ENCODE peak calls at places on chromosomes 13 and 19, in seven cellular contexts. N, U, A, T, H, G and E are unnamed samples.

GRCh38 chr19:16678498-16678897 is 17.6 kb downstream of the TMEM38A start:
- DNase-seq in H (no peak), U (no peak), N (no peak), A (no peak), G (no peak), T (no peak), E (no peak)

GRCh38 chr19:2615782-2616181 is 86.7 kb downstream of the GNG7 start:
- DNase-seq in H (no peak), N (no peak), U (no peak), A (peak), G (no peak), T (no peak), E (no peak)

GRCh38 chr19:1068111-1069001 is 1.4 kb downstream of the ARHGAP45 start:
- DNase-seq in A (peak), T (peak), G (peak), U (no peak), H (no peak), N (no peak), E (no peak)

GRCh38 chr13:48571121-48571901 is 38.4 kb upstream of the RCBTB2 start:
- DNase-seq in N (no peak), T (no peak), U (no peak), A (no peak), G (no peak), H (peak), E (peak)

GRCh38 chr13:32585625-32586021 is 629 bp upstream of the PDS5B start:
- DNase-seq in N (peak), T (peak), U (no peak), A (no peak), G (no peak), H (no peak), E (no peak)

GRCh38 chr19:29845576-29846176 is 33.9 kb downstream of the CCNE1 start:
- DNase-seq in T (no peak), U (no peak), H (peak), N (peak), A (peak), G (no peak), E (peak)

GRCh38 chr19:55229789-55230182 is 1.2 kb upstream of the TMEM86B start:
- DNase-seq in G (no peak), U (no peak), N (no peak), T (no peak), A (no peak), H (no peak), E (no peak)

GRCh38 chr13:100159584-100159983 is 70.7 kb downstream of the PCCA start:
- DNase-seq in H (no peak), N (no peak), G (no peak), T (no peak), U (no peak), A (no peak), E (no peak)

GRCh38 chr19:33047422-33047821 is 17.3 kb downstream of the RHPN2 start:
- DNase-seq in T (no peak), A (no peak), H (no peak), G (no peak), N (no peak), U (no peak), E (no peak)

GRCh38 chr19:1377176-1377964 is 6.3 kb upstream of the NDUFS7 start:
- DNase-seq in T (no peak), A (peak), U (no peak), H (no peak), N (no peak), G (no peak), E (no peak)

GRCh38 chr19:5534787-5535586 is 32.8 kb downstream of the TINCR start:
- DNase-seq in A (no peak), N (no peak), T (no peak), H (no peak), G (no peak), U (no peak), E (no peak)

GRCh38 chr13:60838581-60838980 is 441.6 kb downstream of the TDRD3 start:
- DNase-seq in H (no peak), N (no peak), U (no peak), A (no peak), T (no peak), G (no peak), E (no peak)

GRCh38 chr19:38970664-38971532 is 4.6 kb downstream of the FBXO17 start:
- DNase-seq in G (no peak), A (no peak), T (no peak), U (no peak), N (no peak), H (no peak), E (no peak)

GRCh38 chr19:55695511-55696290 is 20.7 kb downstream of the EPN1 start:
- DNase-seq in A (peak), U (no peak), N (no peak), T (no peak), G (no peak), H (no peak), E (no peak)

GRCh38 chr19:56942749-56943148 is 102.2 kb upstream of the PEG3 start:
- DNase-seq in N (peak), U (no peak), G (peak), H (no peak), A (peak), T (no peak), E (no peak)

GRCh38 chr13:60398949-60399589 is 2.0 kb downstream of the TDRD3 start:
- DNase-seq in N (no peak), H (no peak), T (no peak), G (no peak), A (no peak), U (no peak), E (no peak)

GRCh38 chr19:11420429-11420893 is 1.3 kb upstream of the RGL3 start:
- DNase-seq in U (no peak), T (no peak), A (peak), H (peak), G (peak), N (peak), E (peak)

GRCh38 chr13:77820431-77821149 is 98.0 kb downstream of the EDNRB start:
- DNase-seq in T (no peak), H (no peak), N (no peak), G (no peak), U (no peak), A (no peak), E (no peak)

GRCh38 chr13:111629016-111629415 is 308.6 kb downstream of the TEX29 start:
- DNase-seq in N (no peak), H (no peak), T (no peak), A (no peak), G (no peak), U (no peak), E (no peak)

GRCh38 chr19:14022469-14022868 is 5.5 kb upstream of the RLN3 start:
- DNase-seq in G (no peak), H (no peak), N (no peak), T (no peak), A (no peak), U (no peak), E (no peak)

GRCh38 chr19:7673995-7674667 is 2.8 kb upstream of the MCEMP1 start:
- DNase-seq in N (peak), H (peak), A (peak), G (peak), T (no peak), U (no peak), E (peak)

GRCh38 chr19:29098863-29099481 is 114.0 kb downstream of the UQCRFS1 start:
- DNase-seq in N (no peak), H (peak), A (no peak), T (no peak), U (no peak), G (peak), E (peak)

GRCh38 chr19:18422530-18423191 is 3.5 kb downstream of the SSBP4 start:
- DNase-seq in G (no peak), T (peak), U (no peak), H (no peak), A (no peak), N (no peak), E (no peak)

GRCh38 chr13:94115054-94115453 is 364.4 kb downstream of the DCT start:
- DNase-seq in N (no peak), T (no peak), G (no peak), A (no peak), U (no peak), H (no peak), E (no peak)

GRCh38 chr19:4816388-4817165 is 14.9 kb downstream of the TICAM1 start:
- DNase-seq in U (no peak), T (no peak), A (no peak), N (no peak), H (no peak), G (peak), E (no peak)

GRCh38 chr13:44116562-44117315 is 237.0 kb downstream of the LACC1 start:
- DNase-seq in T (no peak), U (no peak), H (no peak), G (no peak), A (no peak), N (no peak), E (no peak)

GRCh38 chr19:41457241-41457640 is 14.3 kb downstream of the ERICH4 start:
- DNase-seq in N (no peak), A (no peak), G (no peak), H (no peak), T (no peak), U (no peak), E (no peak)

GRCh38 chr19:45076851-45077730 is 813 bp upstream of the ZNF296 start:
- DNase-seq in A (no peak), N (no peak), H (no peak), U (no peak), G (no peak), T (no peak), E (no peak)

GRCh38 chr13:46469064-46469463 is 82.0 kb upstream of the RUBCNL start:
- DNase-seq in T (no peak), G (no peak), U (no peak), A (no peak), H (peak), N (no peak), E (peak)

GRCh38 chr19:46159893-46160775 is 12.1 kb downstream of the IGFL2 start:
- DNase-seq in U (no peak), G (no peak), N (no peak), A (no peak), H (no peak), T (no peak), E (no peak)

GRCh38 chr19:50258918-50259372 is 55.5 kb downstream of the MYH14 start:
- DNase-seq in T (no peak), G (peak), A (no peak), N (peak), U (no peak), H (no peak), E (no peak)

GRCh38 chr13:45718063-45718462 is 15.9 kb downstream of the CBY2 start:
- DNase-seq in A (no peak), T (no peak), G (no peak), H (no peak), N (peak), U (no peak), E (peak)

GRCh38 chr13:112899618-112900600 is 69.1 kb upstream of the MCF2L start:
- DNase-seq in A (peak), H (no peak), T (no peak), G (no peak), U (no peak), N (no peak), E (no peak)

GRCh38 chr19:15177269-15178116 is 23.3 kb downstream of the NOTCH3 start:
- DNase-seq in A (peak), G (peak), T (peak), N (peak), H (peak), U (peak), E (peak)

GRCh38 chr19:2552859-2553258 is 76.9 kb downstream of the GADD45B start:
- DNase-seq in H (no peak), T (peak), N (no peak), G (no peak), A (peak), U (peak), E (no peak)